ENCODE peak calls at places on chromosomes 5 and 9, in ten cellular contexts. N is astrocyte of the cerebellum, T is hepatocyte, J is testis, D is psoas muscle, B is epithelial cell of esophagus, Q is A549, U is tibial artery, A is upper lobe of right lung, I is Peyer's patch. P is an unnamed sample.
A peak's percentile ranks its signal among the peaks of the same experiment; 100 is the strongest.

GRCh38 chr5:147688965-147689364 is 93.6 kb downstream of the JAKMIP2 start:
- DNase-seq in B (peak; percentile 6), I (no peak), Q (no peak), A (no peak), U (peak; percentile 47), T (no peak), D (no peak), J (peak; percentile 40), N (peak; percentile 79), P (no peak)

GRCh38 chr5:173645437-173645807 is 29.0 kb upstream of the BOD1 start:
- DNase-seq in Q (no peak), A (peak; percentile 71), N (peak; percentile 53), D (no peak), T (peak; percentile 31), U (no peak), I (no peak), B (no peak), J (no peak), P (peak; percentile 26)

GRCh38 chr9:130872912-130873503 is 23.6 kb downstream of the QRFP start:
- DNase-seq in U (peak; percentile 55), J (peak; percentile 67), I (no peak), D (peak; percentile 56), Q (no peak), T (no peak), B (no peak), N (no peak), A (peak; percentile 59), P (no peak)

GRCh38 chr5:2299388-2300220 is 416.9 kb upstream of the IRX4 start:
- DNase-seq in T (no peak), N (no peak), U (no peak), A (no peak), I (no peak), D (no peak), Q (no peak), B (no peak), J (no peak), P (no peak)

GRCh38 chr9:129489838-129490582 is 130.9 kb downstream of the C9orf50 start:
- DNase-seq in T (no peak), D (no peak), N (no peak), J (no peak), U (peak; percentile 41), A (no peak), Q (peak; percentile 68), I (peak; percentile 43), B (no peak), P (no peak)

GRCh38 chr9:111413996-111414395 is 70.2 kb downstream of the ECPAS start:
- DNase-seq in B (no peak), Q (no peak), N (no peak), T (no peak), J (no peak), I (no peak), D (no peak), A (no peak), U (no peak), P (no peak)

GRCh38 chr9:85940275-85940831 is 593 bp upstream of the NAA35 start:
- DNase-seq in I (no peak), D (no peak), U (no peak), N (no peak), B (no peak), T (no peak), Q (peak; percentile 7), J (no peak), A (no peak), P (no peak)

GRCh38 chr5:150122158-150122510 is 33.5 kb downstream of the PDGFRB start:
- DNase-seq in J (no peak), B (peak; percentile 44), D (no peak), N (no peak), I (no peak), A (peak; percentile 77), T (peak; percentile 76), Q (peak; percentile 38), U (peak; percentile 20), P (no peak)

GRCh38 chr5:141822134-141822533 is 56.1 kb downstream of the PCDH1 start:
- DNase-seq in I (no peak), B (peak; percentile 8), Q (no peak), A (no peak), U (peak; percentile 47), D (peak; percentile 28), N (no peak), T (peak; percentile 66), J (no peak), P (no peak)

GRCh38 chr9:127543221-127543620 is 68.9 kb upstream of the STXBP1 start:
- DNase-seq in J (no peak), N (no peak), A (no peak), D (no peak), B (no peak), I (no peak), Q (no peak), U (no peak), T (no peak), P (no peak)

GRCh38 chr5:43772601-43773031 is 169.6 kb downstream of the NNT start:
- DNase-seq in U (no peak), Q (peak; percentile 19), A (no peak), I (no peak), B (peak; percentile 87), T (no peak), D (no peak), N (peak; percentile 6), J (no peak), P (no peak)

GRCh38 chr5:167352801-167353200 is 938.6 kb upstream of the WWC1 start:
- DNase-seq in T (no peak), A (no peak), N (no peak), D (no peak), U (no peak), B (no peak), J (no peak), I (no peak), Q (no peak), P (no peak)

GRCh38 chr5:84436866-84437265 is 52.2 kb upstream of the EDIL3 start:
- DNase-seq in I (no peak), A (no peak), Q (no peak), J (no peak), N (no peak), U (no peak), T (no peak), B (peak; percentile 63), D (no peak), P (no peak)

GRCh38 chr5:58440882-58441281 is 19.0 kb downstream of the PLK2 start:
- DNase-seq in I (no peak), U (no peak), D (no peak), J (no peak), T (no peak), A (no peak), Q (no peak), N (no peak), B (no peak), P (no peak)

GRCh38 chr5:179180061-179180460 is 119.9 kb downstream of the ZNF354C start:
- DNase-seq in T (no peak), A (no peak), U (no peak), J (no peak), D (no peak), Q (no peak), I (no peak), B (no peak), N (no peak), P (no peak)

GRCh38 chr5:157107508-157107907 is 1.3 kb downstream of the HAVCR2 start:
- DNase-seq in Q (no peak), J (no peak), I (no peak), D (no peak), B (no peak), N (no peak), A (no peak), T (no peak), U (no peak), P (no peak)

GRCh38 chr5:151825445-151825844 is 53.7 kb downstream of the G3BP1 start:
- DNase-seq in N (peak; percentile 57), U (peak; percentile 45), J (peak; percentile 79), D (no peak), B (peak; percentile 65), A (no peak), Q (peak; percentile 56), I (peak; percentile 23), T (peak; percentile 86), P (peak; percentile 40)

GRCh38 chr5:446864-447263 is 3.9 kb downstream of the EXOC3 start:
- DNase-seq in N (peak; percentile 26), I (no peak), T (peak; percentile 63), Q (peak; percentile 60), J (peak; percentile 11), B (peak; percentile 62), A (peak; percentile 35), U (peak; percentile 16), D (no peak), P (no peak)
- TF ChIP-seq CTCF in N (peak; percentile 58), I (peak; percentile 68), T (peak; percentile 64), Q (peak; percentile 57), J (no peak), B (peak; percentile 63), A (peak; percentile 60), U (peak; percentile 40), D (peak; percentile 47), P (peak; percentile 46)

GRCh38 chr9:114096866-114097612 is 2.1 kb downstream of the KIF12 start:
- DNase-seq in T (no peak), B (no peak), A (peak; percentile 49), J (no peak), U (no peak), I (no peak), N (no peak), D (no peak), Q (no peak), P (no peak)
- H3K4me3 ChIP-seq in T (peak overlapping the region; percentile 61), B (no peak overlapping the region), A (no peak overlapping the region), J (peak overlapping the region; percentile 62), U (no peak overlapping the region), I (peak overlapping the region; percentile 71), N (no peak overlapping the region), D (no peak overlapping the region), Q (peak overlapping the region; percentile 84), P (no peak overlapping the region)

GRCh38 chr5:77213601-77214000 is 3.1 kb downstream of the PDE8B start:
- DNase-seq in U (no peak), J (no peak), D (no peak), B (no peak), T (no peak), N (no peak), Q (no peak), A (no peak), I (no peak), P (no peak)
- TF ChIP-seq CTCF in U (no peak), J (no peak), D (no peak), B (no peak), T (no peak), N (no peak), Q (no peak), A (no peak), I (no peak), P (no peak)

GRCh38 chr5:33937017-33937699 is 972 bp downstream of the RXFP3 start:
- DNase-seq in U (no peak), A (no peak), J (no peak), I (no peak), N (no peak), Q (no peak), D (no peak), T (no peak), B (no peak), P (no peak)
- H3K4me3 ChIP-seq in U (peak overlapping the region; percentile 28), A (peak overlapping the region; percentile 28), J (peak overlapping the region; percentile 45), I (no peak overlapping the region), N (peak overlapping the region; percentile 47), Q (no peak overlapping the region), D (peak overlapping the region; percentile 42), T (no peak overlapping the region), B (no peak overlapping the region), P (peak overlapping the region; percentile 59)

GRCh38 chr9:36113999-36114398 is 22.5 kb upstream of the GLIPR2 start:
- DNase-seq in N (no peak), I (no peak), T (no peak), A (no peak), Q (no peak), B (no peak), U (no peak), D (no peak), J (no peak), P (no peak)

GRCh38 chr9:36112516-36112915 is 24.0 kb upstream of the GLIPR2 start:
- DNase-seq in Q (no peak), N (no peak), D (no peak), B (no peak), J (no peak), U (no peak), I (no peak), T (no peak), A (no peak), P (no peak)

GRCh38 chr9:36110434-36110833 is 26.1 kb upstream of the GLIPR2 start:
- DNase-seq in Q (peak; percentile 15), I (no peak), N (no peak), D (no peak), B (peak; percentile 11), U (no peak), J (no peak), T (no peak), A (no peak), P (no peak)
- TF ChIP-seq CTCF in Q (peak; percentile 34), I (peak; percentile 28), N (peak; percentile 43), D (no peak), B (peak; percentile 23), U (no peak), J (no peak), T (peak; percentile 17), A (no peak), P (no peak)

P was measured in AG04449.